ENCODE peak calls at places on chromosomes 12 and 14, in seven cellular contexts. One of them, this sample, is unnamed.

GRCh38 chr12:104347374-104348075 is 44.0 kb downstream of the EID3 start:
- DNase-seq in activated gamma-delta T cell: no peak
- DNase-seq in SW 1271: no peak
- DNase-seq in ELF-1: peak
- DNase-seq in D721Med: no peak
- DNase-seq in AML-193: no peak
- DNase-seq in neural crest cell: no peak
- DNase-seq in this sample: no peak

GRCh38 chr14:75229923-75230792 is 48.5 kb upstream of the FOS start:
- DNase-seq in activated gamma-delta T cell: no peak
- DNase-seq in SW 1271: peak
- DNase-seq in ELF-1: peak
- DNase-seq in D721Med: no peak
- DNase-seq in AML-193: peak
- DNase-seq in neural crest cell: no peak
- DNase-seq in this sample: peak

GRCh38 chr12:68611094-68611818 is 557 bp downstream of the RAP1B start:
- DNase-seq in activated gamma-delta T cell: peak
- DNase-seq in SW 1271: peak
- DNase-seq in ELF-1: peak
- DNase-seq in D721Med: no peak
- DNase-seq in AML-193: peak
- DNase-seq in neural crest cell: peak
- DNase-seq in this sample: peak

GRCh38 chr14:61077946-61078738 is 97.1 kb downstream of the SLC38A6 start:
- DNase-seq in activated gamma-delta T cell: no peak
- DNase-seq in SW 1271: no peak
- DNase-seq in ELF-1: no peak
- DNase-seq in D721Med: no peak
- DNase-seq in AML-193: no peak
- DNase-seq in neural crest cell: no peak
- DNase-seq in this sample: no peak

GRCh38 chr12:94603434-94604068 is 46.8 kb downstream of the TMCC3 start:
- DNase-seq in activated gamma-delta T cell: no peak
- DNase-seq in SW 1271: no peak
- DNase-seq in ELF-1: no peak
- DNase-seq in D721Med: no peak
- DNase-seq in AML-193: peak
- DNase-seq in neural crest cell: no peak
- DNase-seq in this sample: peak

GRCh38 chr14:68967459-68967940 is 11.6 kb downstream of the ACTN1 start:
- DNase-seq in activated gamma-delta T cell: no peak
- DNase-seq in SW 1271: no peak
- DNase-seq in ELF-1: no peak
- DNase-seq in D721Med: no peak
- DNase-seq in AML-193: no peak
- DNase-seq in neural crest cell: no peak
- DNase-seq in this sample: no peak

GRCh38 chr14:76867536-76868452 is 41.6 kb downstream of the LRRC74A start:
- DNase-seq in activated gamma-delta T cell: no peak
- DNase-seq in SW 1271: no peak
- DNase-seq in ELF-1: no peak
- DNase-seq in D721Med: no peak
- DNase-seq in AML-193: peak
- DNase-seq in neural crest cell: no peak
- DNase-seq in this sample: peak

GRCh38 chr14:75439989-75440388 is 12.2 kb downstream of the JDP2 start:
- DNase-seq in activated gamma-delta T cell: no peak
- DNase-seq in SW 1271: no peak
- DNase-seq in ELF-1: no peak
- DNase-seq in D721Med: no peak
- DNase-seq in AML-193: no peak
- DNase-seq in neural crest cell: no peak
- DNase-seq in this sample: no peak

GRCh38 chr12:12645485-12645884 is 33.8 kb downstream of the CREBL2 start:
- DNase-seq in activated gamma-delta T cell: no peak
- DNase-seq in SW 1271: peak
- DNase-seq in ELF-1: no peak
- DNase-seq in D721Med: no peak
- DNase-seq in AML-193: peak
- DNase-seq in neural crest cell: no peak
- DNase-seq in this sample: peak

GRCh38 chr14:104931771-104932675 is 7.3 kb downstream of the PLD4 start:
- DNase-seq in activated gamma-delta T cell: no peak
- DNase-seq in SW 1271: no peak
- DNase-seq in ELF-1: peak
- DNase-seq in D721Med: no peak
- DNase-seq in AML-193: no peak
- DNase-seq in neural crest cell: no peak
- DNase-seq in this sample: no peak

GRCh38 chr12:49414364-49414763 is 47.1 kb downstream of the SPATS2 start:
- DNase-seq in activated gamma-delta T cell: no peak
- DNase-seq in SW 1271: no peak
- DNase-seq in ELF-1: no peak
- DNase-seq in D721Med: no peak
- DNase-seq in AML-193: no peak
- DNase-seq in neural crest cell: no peak
- DNase-seq in this sample: no peak

GRCh38 chr12:38417101-38417500 is 100.5 kb downstream of the ALG10B start:
- DNase-seq in activated gamma-delta T cell: no peak
- DNase-seq in SW 1271: no peak
- DNase-seq in ELF-1: no peak
- DNase-seq in D721Med: no peak
- DNase-seq in AML-193: no peak
- DNase-seq in neural crest cell: no peak
- DNase-seq in this sample: no peak

GRCh38 chr12:121817648-121818043 is 13.8 kb downstream of the SETD1B start:
- DNase-seq in activated gamma-delta T cell: no peak
- DNase-seq in SW 1271: no peak
- DNase-seq in ELF-1: no peak
- DNase-seq in D721Med: no peak
- DNase-seq in AML-193: no peak
- DNase-seq in neural crest cell: no peak
- DNase-seq in this sample: no peak

GRCh38 chr14:37602605-37603453 is 7.4 kb downstream of the TTC6 start:
- DNase-seq in activated gamma-delta T cell: no peak
- DNase-seq in SW 1271: no peak
- DNase-seq in ELF-1: no peak
- DNase-seq in D721Med: no peak
- DNase-seq in AML-193: no peak
- DNase-seq in neural crest cell: no peak
- DNase-seq in this sample: peak

GRCh38 chr14:94174622-94175402 is 690 bp downstream of the PPP4R4 start:
- DNase-seq in activated gamma-delta T cell: peak
- DNase-seq in SW 1271: no peak
- DNase-seq in ELF-1: peak
- DNase-seq in D721Med: no peak
- DNase-seq in AML-193: no peak
- DNase-seq in neural crest cell: peak
- DNase-seq in this sample: no peak

This sample was measured in KBM-7.